ENCODE peak calls at places on chromosomes 5 and 9, in seven cellular contexts. R is pancreas; E is uterus; X is NCI-H1092; H is stimulated activated CD8-positive, alpha-beta memory T cell treated with anti-CD3 and anti-CD28 coated beads, Interleukin-4, amount 100 ng/mL, for 1 hour; I is glutamatergic neuron; K is NCI-H69. O is an unnamed sample.

GRCh38 chr5:8807636-8808035 is 738.2 kb downstream of the SEMA5A start:
- DNase-seq in K (no peak), H (no peak), E (no peak), R (no peak), X (no peak), I (no peak), O (peak)

GRCh38 chr9:80948107-80948506 is 741.2 kb downstream of the TLE1 start:
- DNase-seq in E (no peak), R (no peak), K (no peak), H (no peak), I (peak), X (no peak), O (no peak)

GRCh38 chr5:65548281-65548680 is 14.7 kb downstream of the CENPK start:
- DNase-seq in I (no peak), R (no peak), K (no peak), H (no peak), E (no peak), X (no peak), O (no peak)

GRCh38 chr9:123326662-123327093 is 29.3 kb upstream of the CRB2 start:
- DNase-seq in R (no peak), I (no peak), E (no peak), X (no peak), H (no peak), K (peak), O (no peak)

GRCh38 chr5:55582256-55582655 is 47.5 kb upstream of the PLPP1 start:
- DNase-seq in K (no peak), I (no peak), X (no peak), R (no peak), H (no peak), E (no peak), O (no peak)

GRCh38 chr5:94693043-94693822 is 74.8 kb downstream of the SLF1 start:
- DNase-seq in K (peak), R (no peak), X (peak), I (no peak), E (no peak), H (no peak), O (peak)

GRCh38 chr5:41863871-41864486 is 6.2 kb downstream of the OXCT1 start:
- DNase-seq in E (no peak), X (no peak), I (no peak), H (no peak), R (no peak), K (no peak), O (peak)

GRCh38 chr5:80917596-80917995 is 42.6 kb upstream of the RASGRF2 start:
- DNase-seq in E (no peak), X (peak), R (no peak), I (no peak), H (no peak), K (no peak), O (no peak)

GRCh38 chr5:1765141-1765879 is 34.3 kb downstream of the MRPL36 start:
- DNase-seq in H (no peak), X (no peak), E (no peak), I (no peak), R (no peak), K (no peak), O (no peak)

GRCh38 chr5:180156141-180156540 is 52.9 kb downstream of the RASGEF1C start:
- DNase-seq in X (no peak), H (no peak), K (no peak), I (peak), E (no peak), R (no peak), O (no peak)

GRCh38 chr9:444528-444927 is 229.9 kb downstream of the DOCK8 start:
- DNase-seq in K (no peak), X (no peak), H (no peak), I (no peak), E (no peak), R (no peak), O (peak)

O was measured in astrocyte.